ENCODE peak calls at places on chromosome 20, in five cellular contexts. V, A, X, U and J are unnamed samples. For H3K4me1 and H3K27me3, the result is how much of the 10 kb centered on the place peaks cover.

GRCh38 chr20:25338112-25339023 is 52.3 kb downstream of the ABHD12 start:
- DNase-seq in U (no peak), V (no peak), A (no peak), X (no peak), J (no peak)

GRCh38 chr20:33401922-33402369 is 627 bp upstream of the CDK5RAP1 start:
- DNase-seq in A (no peak), V (no peak), U (no peak), X (no peak), J (no peak)

GRCh38 chr20:8800089-8800488 is 268.8 kb upstream of the PLCB4 start:
- DNase-seq in U (no peak), V (no peak), X (no peak), A (no peak), J (no peak)

GRCh38 chr20:59668926-59669325 is 64.6 kb downstream of the PHACTR3 start:
- DNase-seq in X (no peak), U (no peak), A (no peak), V (no peak), J (no peak)

GRCh38 chr20:41716436-41716835 is 98.3 kb upstream of the CHD6 start:
- DNase-seq in V (no peak), U (no peak), A (no peak), X (no peak), J (no peak)

GRCh38 chr20:2610941-2611720 is 41.3 kb upstream of the NOP56 start:
- DNase-seq in V (no peak), A (no peak), X (no peak), U (no peak), J (no peak)

GRCh38 chr20:8388707-8389106 is 256.6 kb downstream of the PLCB1 start:
- DNase-seq in X (no peak), U (no peak), V (no peak), A (no peak), J (no peak)

GRCh38 chr20:2699775-2700413 is 7.3 kb downstream of the EBF4 start:
- DNase-seq in A (peak), X (no peak), U (no peak), V (no peak), J (peak)

GRCh38 chr20:4014031-4014474 is 1.3 kb downstream of the RNF24 start:
- DNase-seq in U (peak), X (peak), A (peak), V (peak), J (peak)

GRCh38 chr20:5918856-5919633 is 31.3 kb downstream of the TRMT6 start:
- DNase-seq in V (no peak), A (no peak), X (no peak), U (no peak), J (peak)

GRCh38 chr20:1637226-1637625 is 17.4 kb upstream of the SIRPB1 start:
- DNase-seq in X (no peak), A (no peak), U (no peak), V (no peak), J (no peak)

GRCh38 chr20:1654994-1655393 is 2.6 kb downstream of the SIRPG start:
- DNase-seq in A (no peak), U (no peak), V (no peak), X (no peak), J (no peak)

GRCh38 chr20:58342104-58342945 is 32.8 kb downstream of the RAB22A start:
- DNase-seq in U (no peak), A (no peak), V (no peak), X (no peak), J (no peak)
- H3K4me1 ChIP-seq in U (under half), A (under half), V (under half), X (under half), J (under half)

DNA sequence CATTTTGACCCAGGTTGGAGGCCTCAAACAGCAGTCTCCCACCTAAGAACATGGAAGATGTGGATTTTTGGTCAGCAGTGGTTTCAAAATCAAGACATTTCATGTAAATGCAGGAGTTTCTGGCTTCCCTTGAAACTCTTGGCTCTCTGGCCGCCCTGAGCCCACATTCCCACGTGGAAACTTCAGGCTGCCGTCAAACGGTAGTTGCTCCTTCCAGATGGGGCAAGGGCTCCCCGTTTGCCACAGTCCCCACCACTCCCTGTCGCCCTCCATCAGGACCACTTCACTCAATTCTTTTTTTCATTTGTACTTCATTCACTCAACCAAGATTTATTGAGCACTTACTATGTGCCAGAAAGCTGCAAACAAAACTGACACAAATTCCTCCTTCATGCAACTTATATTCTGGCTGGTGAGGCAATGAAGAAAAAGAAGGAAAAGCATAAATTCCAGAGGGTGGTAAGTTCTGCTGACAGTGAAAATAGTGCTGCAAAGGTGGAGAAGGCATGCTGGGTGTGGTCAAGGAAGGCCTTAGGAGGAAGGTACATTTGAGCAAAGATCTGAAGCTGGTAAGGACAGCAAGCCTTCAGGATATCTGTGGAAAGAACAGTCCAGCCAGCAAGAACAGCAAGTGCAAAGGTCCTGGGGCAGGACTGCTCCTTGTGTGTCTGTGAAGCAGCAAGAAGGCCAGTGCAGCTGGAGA is 62.9 kb upstream of the PTPN1 start:
- DNase-seq in V (no peak), U (no peak), A (no peak), X (no peak), J (no peak)
- H3K27me3 ChIP-seq in V (under half), U (under half), A (under half), X (under half), J (under half)

DNA sequence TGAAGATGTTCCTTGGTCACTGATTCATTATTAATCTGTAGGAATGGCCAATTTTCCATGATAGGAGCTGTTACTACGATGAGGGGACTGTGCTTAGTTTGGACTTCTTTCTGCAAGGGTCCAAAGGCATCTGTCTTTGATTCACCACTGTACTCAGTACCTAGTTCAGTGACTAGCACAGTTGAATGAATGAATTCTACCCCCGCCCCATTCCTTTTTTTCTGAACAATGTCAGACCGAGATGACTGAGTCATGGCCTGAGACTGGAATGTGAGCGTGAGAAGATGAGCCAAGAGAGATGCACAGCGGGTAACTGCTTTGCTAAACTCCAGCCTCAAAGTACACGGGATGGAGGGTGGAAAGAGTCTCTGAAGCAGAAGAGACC is 419 bp upstream of the SNHG17 start:
- DNase-seq in X (no peak), U (no peak), A (no peak), V (no peak), J (no peak)
- TF ChIP-seq CTCF in X (peak), U (no peak), A (no peak), V (no peak), J (peak)

DNA sequence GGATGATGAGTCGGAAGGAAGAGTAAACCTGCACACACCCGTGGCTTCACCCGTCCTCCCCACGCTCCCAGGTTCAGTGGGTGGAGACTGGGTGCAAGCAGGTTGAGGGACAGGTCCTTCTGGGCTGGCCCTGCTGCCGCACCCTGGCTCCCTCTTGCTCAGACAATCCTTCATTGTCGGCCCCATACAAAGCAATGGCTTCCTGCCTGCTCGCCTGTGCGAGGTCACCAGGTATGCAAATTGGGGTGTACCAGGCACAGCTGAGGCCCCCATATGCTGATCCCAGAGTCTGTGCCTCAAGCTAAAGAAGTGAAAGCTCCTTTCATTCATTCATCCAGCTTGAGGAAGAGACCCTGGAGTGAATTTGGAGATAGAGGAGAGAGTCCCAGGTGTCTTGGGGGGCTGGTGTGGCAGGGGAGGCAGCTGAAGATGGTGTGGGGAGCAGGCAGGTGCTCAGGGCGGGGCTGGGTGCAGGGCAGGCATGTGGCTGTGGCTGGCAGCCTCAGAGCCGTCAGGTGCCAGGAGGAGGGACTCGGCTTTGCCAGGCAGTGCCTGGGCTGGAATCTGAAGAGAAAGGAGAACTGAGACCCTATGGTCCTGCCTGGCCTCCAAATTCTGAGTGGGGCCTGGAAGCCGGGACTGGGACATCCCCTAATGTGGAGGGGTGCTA is 4.7 kb downstream of the SLCO4A1 start:
- DNase-seq in X (no peak), A (peak), V (no peak), U (peak), J (no peak)
- H3K4me1 ChIP-seq in X (under half), A (half or more), V (under half), U (half or more), J (under half)

DNA sequence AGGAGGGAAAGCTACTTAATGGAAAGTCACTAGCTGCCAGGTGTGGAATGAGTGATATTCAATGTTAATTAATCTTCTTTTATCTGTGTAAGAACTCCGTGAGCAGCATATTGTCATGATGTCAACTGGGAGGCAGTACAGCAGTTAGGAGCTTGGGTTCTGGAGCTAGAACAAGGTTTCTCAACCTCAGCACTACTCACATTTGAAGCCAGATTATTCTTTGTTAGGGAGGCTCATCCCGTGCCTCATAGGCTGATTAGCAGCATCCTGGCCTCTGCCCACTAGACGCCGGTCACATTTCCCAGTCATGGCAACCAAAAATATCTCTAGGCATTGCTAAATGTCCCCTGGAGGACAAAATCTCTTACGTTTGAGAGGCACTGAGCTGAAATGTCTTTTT is 41.2 kb downstream of the BCAS1 start:
- DNase-seq in X (no peak), V (no peak), U (no peak), A (no peak), J (no peak)
- H3K27me3 ChIP-seq in X (under half), V (under half), U (under half), A (under half), J (under half)